ENCODE peak calls at places on chromosomes 2 and 18, in four cellular contexts. One of them, this sample, is unnamed.

GRCh38 chr2:41870948-41871522 is 176.8 kb upstream of the PKDCC start:
- DNase-seq in GM12878: no peak
- DNase-seq in HL-60: no peak
- DNase-seq in K562: no peak
- DNase-seq in this sample: no peak

GRCh38 chr2:230687498-230687897 is 25.1 kb upstream of the CAB39 start:
- DNase-seq in HL-60: no peak
- DNase-seq in K562: no peak
- DNase-seq in GM12878: no peak
- DNase-seq in this sample: no peak

GRCh38 chr2:119276864-119277263 is 53.2 kb downstream of the STEAP3 start:
- DNase-seq in K562: no peak
- DNase-seq in HL-60: no peak
- DNase-seq in GM12878: no peak
- DNase-seq in this sample: no peak

GRCh38 chr2:175880-176800 is 87.7 kb downstream of the SH3YL1 start:
- DNase-seq in K562: no peak
- DNase-seq in GM12878: no peak
- DNase-seq in HL-60: no peak
- DNase-seq in this sample: no peak

GRCh38 chr2:19120941-19121750 is 237.3 kb downstream of the OSR1 start:
- DNase-seq in K562: no peak
- DNase-seq in GM12878: no peak
- DNase-seq in HL-60: no peak
- DNase-seq in this sample: no peak

GRCh38 chr18:8806798-8807501 is 101.6 kb downstream of the MTCL1 start:
- DNase-seq in HL-60: no peak
- DNase-seq in GM12878: no peak
- DNase-seq in K562: no peak
- DNase-seq in this sample: no peak

GRCh38 chr2:133652407-133652806 is 84.1 kb upstream of the NCKAP5 start:
- DNase-seq in K562: no peak
- DNase-seq in HL-60: no peak
- DNase-seq in GM12878: no peak
- DNase-seq in this sample: no peak

GRCh38 chr2:172342611-172343010 is 84.8 kb upstream of the ITGA6 start:
- DNase-seq in K562: no peak
- DNase-seq in GM12878: no peak
- DNase-seq in HL-60: no peak
- DNase-seq in this sample: no peak

GRCh38 chr2:317501-318424 is 29.9 kb upstream of the ALKAL2 start:
- DNase-seq in HL-60: no peak
- DNase-seq in K562: peak; percentile 14
- DNase-seq in GM12878: no peak
- DNase-seq in this sample: no peak

GRCh38 chr2:44942304-44943030 is 965 bp downstream of the SIX3 start:
- DNase-seq in GM12878: no peak
- DNase-seq in K562: no peak
- DNase-seq in HL-60: no peak
- DNase-seq in this sample: no peak

GRCh38 chr18:75574197-75574596 is 146.7 kb upstream of the SMIM21 start:
- DNase-seq in K562: no peak
- DNase-seq in GM12878: no peak
- DNase-seq in HL-60: no peak
- DNase-seq in this sample: no peak

GRCh38 chr2:204115692-204116091 is 179.1 kb downstream of the ICOS start:
- DNase-seq in GM12878: no peak
- DNase-seq in K562: no peak
- DNase-seq in HL-60: no peak
- DNase-seq in this sample: no peak

GRCh38 chr2:19362652-19363473 is 4.4 kb upstream of the OSR1 start:
- DNase-seq in HL-60: no peak
- DNase-seq in K562: peak; percentile 79
- DNase-seq in GM12878: no peak
- DNase-seq in this sample: no peak

GRCh38 chr2:127735044-127735443 is 33.7 kb downstream of the SFT2D3 start:
- DNase-seq in K562: no peak
- DNase-seq in GM12878: no peak
- DNase-seq in HL-60: no peak
- DNase-seq in this sample: no peak

GRCh38 chr2:128069769-128070168 is 21.2 kb upstream of the UGGT1 start:
- DNase-seq in HL-60: no peak
- DNase-seq in GM12878: no peak
- DNase-seq in K562: no peak
- DNase-seq in this sample: no peak

GRCh38 chr2:175600024-175600831 is 401.8 kb downstream of the LNPK start:
- DNase-seq in GM12878: no peak
- DNase-seq in HL-60: no peak
- DNase-seq in K562: no peak
- DNase-seq in this sample: no peak

GRCh38 chr18:48893061-48893558 is 57.7 kb downstream of the SMAD7 start:
- DNase-seq in K562: no peak
- DNase-seq in HL-60: no peak
- DNase-seq in GM12878: no peak
- DNase-seq in this sample: no peak

GRCh38 chr2:202353430-202353829 is 22.7 kb upstream of the BMPR2 start:
- DNase-seq in GM12878: no peak
- DNase-seq in K562: no peak
- DNase-seq in HL-60: no peak
- DNase-seq in this sample: no peak

GRCh38 chr2:128278979-128279378 is 39.7 kb downstream of the HS6ST1 start:
- DNase-seq in GM12878: no peak
- DNase-seq in HL-60: no peak
- DNase-seq in K562: no peak
- DNase-seq in this sample: no peak

GRCh38 chr2:32856891-32857290 is 89.9 kb upstream of the LTBP1 start:
- DNase-seq in HL-60: no peak
- DNase-seq in GM12878: no peak
- DNase-seq in K562: no peak
- DNase-seq in this sample: no peak

GRCh38 chr2:163834221-163834620 is 98.4 kb upstream of the FIGN start:
- DNase-seq in HL-60: no peak
- DNase-seq in K562: no peak
- DNase-seq in GM12878: no peak
- DNase-seq in this sample: no peak

GRCh38 chr2:237309416-237309815 is 104.5 kb downstream of the COL6A3 start:
- DNase-seq in K562: no peak
- DNase-seq in GM12878: no peak
- DNase-seq in HL-60: no peak
- DNase-seq in this sample: no peak

GRCh38 chr2:29942711-29943110 is 21.3 kb upstream of the ALK start:
- DNase-seq in GM12878: no peak
- DNase-seq in K562: no peak
- DNase-seq in HL-60: no peak
- DNase-seq in this sample: no peak

GRCh38 chr2:187865025-187865424 is 310.8 kb upstream of the TFPI start:
- DNase-seq in K562: no peak
- DNase-seq in GM12878: no peak
- DNase-seq in HL-60: no peak
- DNase-seq in this sample: no peak

GRCh38 chr2:45889620-45890019 is 238.1 kb downstream of the PRKCE start:
- DNase-seq in GM12878: no peak
- DNase-seq in HL-60: no peak
- DNase-seq in K562: no peak
- DNase-seq in this sample: no peak

GRCh38 chr18:1050012-1050657 is 145.5 kb downstream of the ADCYAP1 start:
- DNase-seq in K562: peak; percentile 85
- DNase-seq in GM12878: no peak
- DNase-seq in HL-60: no peak
- DNase-seq in this sample: no peak

GRCh38 chr18:54742654-54743053 is 85.6 kb upstream of the RAB27B start:
- DNase-seq in GM12878: no peak
- DNase-seq in HL-60: no peak
- DNase-seq in K562: no peak
- DNase-seq in this sample: no peak

GRCh38 chr2:22215517-22215916 is 1091.7 kb downstream of the TDRD15 start:
- DNase-seq in GM12878: no peak
- DNase-seq in HL-60: no peak
- DNase-seq in K562: no peak
- DNase-seq in this sample: no peak

GRCh38 chr2:98160574-98160973 is 73.6 kb downstream of the VWA3B start:
- DNase-seq in GM12878: no peak
- DNase-seq in K562: no peak
- DNase-seq in HL-60: no peak
- DNase-seq in this sample: no peak

GRCh38 chr18:55500316-55501086 is 87.5 kb downstream of the TCF4 start:
- DNase-seq in HL-60: no peak
- DNase-seq in GM12878: no peak
- DNase-seq in K562: no peak
- DNase-seq in this sample: no peak

GRCh38 chr2:112784199-112785189 is at the start of gene IL1A:
- DNase-seq in K562: peak; percentile 65
- DNase-seq in GM12878: no peak
- DNase-seq in HL-60: peak; percentile 43
- DNase-seq in this sample: no peak

GRCh38 chr2:165572155-165572554 is 102.7 kb downstream of the CSRNP3 start:
- DNase-seq in K562: no peak
- DNase-seq in GM12878: no peak
- DNase-seq in HL-60: no peak
- DNase-seq in this sample: no peak

GRCh38 chr2:189210250-189211075 is 30.9 kb upstream of the COL5A2 start:
- DNase-seq in K562: peak; percentile 69
- DNase-seq in GM12878: no peak
- DNase-seq in HL-60: no peak
- DNase-seq in this sample: no peak

GRCh38 chr2:88074854-88075292 is 7.2 kb downstream of the SMYD1 start:
- DNase-seq in GM12878: no peak
- DNase-seq in HL-60: peak; percentile 43
- DNase-seq in K562: no peak
- DNase-seq in this sample: no peak
- TF ChIP-seq SPI1 in GM12878: no peak
- TF ChIP-seq SPI1 in HL-60: no peak
- TF ChIP-seq SPI1 in K562: no peak
- TF ChIP-seq SPI1 in this sample: no peak

GRCh38 chr18:79685971-79686370 is 6.4 kb downstream of the CTDP1 start:
- DNase-seq in K562: no peak
- DNase-seq in GM12878: no peak
- DNase-seq in HL-60: no peak
- DNase-seq in this sample: no peak

GRCh38 chr18:79690071-79690470 is 10.5 kb downstream of the CTDP1 start:
- DNase-seq in HL-60: no peak
- DNase-seq in GM12878: no peak
- DNase-seq in K562: no peak
- DNase-seq in this sample: no peak

GRCh38 chr18:79684787-79685186 is 5.2 kb downstream of the CTDP1 start:
- DNase-seq in GM12878: no peak
- DNase-seq in HL-60: peak; percentile 61
- DNase-seq in K562: no peak
- DNase-seq in this sample: no peak

GRCh38 chr18:79685281-79685680 is 5.7 kb downstream of the CTDP1 start:
- DNase-seq in K562: no peak
- DNase-seq in GM12878: no peak
- DNase-seq in HL-60: no peak
- DNase-seq in this sample: no peak

DNA sequence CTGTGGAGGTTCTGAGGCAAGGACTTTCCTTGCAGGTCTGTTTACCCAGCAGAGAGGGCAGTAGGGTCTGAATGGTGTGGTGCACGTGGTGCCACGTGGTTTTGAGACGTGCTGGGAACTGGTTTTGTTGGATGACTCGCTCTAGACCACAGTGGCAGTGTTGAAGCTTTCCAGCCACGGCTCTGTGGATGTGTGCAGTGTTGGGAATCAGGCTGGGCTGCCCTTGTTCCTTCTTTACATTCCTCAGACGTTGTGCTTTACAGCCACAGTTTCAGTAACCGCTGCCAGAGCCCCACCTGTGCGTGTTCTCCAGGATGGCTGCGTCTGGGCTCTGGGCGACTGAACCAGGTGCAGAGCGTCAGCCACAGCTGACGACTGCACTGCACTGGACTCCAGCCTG is 8.2 kb downstream of the CTDP1 start:
- DNase-seq in K562: no peak
- DNase-seq in GM12878: no peak
- DNase-seq in HL-60: peak; percentile 55
- DNase-seq in this sample: no peak
- TF ChIP-seq SPI1 in K562: no peak
- TF ChIP-seq SPI1 in GM12878: no peak
- TF ChIP-seq SPI1 in HL-60: no peak
- TF ChIP-seq SPI1 in this sample: no peak

DNA sequence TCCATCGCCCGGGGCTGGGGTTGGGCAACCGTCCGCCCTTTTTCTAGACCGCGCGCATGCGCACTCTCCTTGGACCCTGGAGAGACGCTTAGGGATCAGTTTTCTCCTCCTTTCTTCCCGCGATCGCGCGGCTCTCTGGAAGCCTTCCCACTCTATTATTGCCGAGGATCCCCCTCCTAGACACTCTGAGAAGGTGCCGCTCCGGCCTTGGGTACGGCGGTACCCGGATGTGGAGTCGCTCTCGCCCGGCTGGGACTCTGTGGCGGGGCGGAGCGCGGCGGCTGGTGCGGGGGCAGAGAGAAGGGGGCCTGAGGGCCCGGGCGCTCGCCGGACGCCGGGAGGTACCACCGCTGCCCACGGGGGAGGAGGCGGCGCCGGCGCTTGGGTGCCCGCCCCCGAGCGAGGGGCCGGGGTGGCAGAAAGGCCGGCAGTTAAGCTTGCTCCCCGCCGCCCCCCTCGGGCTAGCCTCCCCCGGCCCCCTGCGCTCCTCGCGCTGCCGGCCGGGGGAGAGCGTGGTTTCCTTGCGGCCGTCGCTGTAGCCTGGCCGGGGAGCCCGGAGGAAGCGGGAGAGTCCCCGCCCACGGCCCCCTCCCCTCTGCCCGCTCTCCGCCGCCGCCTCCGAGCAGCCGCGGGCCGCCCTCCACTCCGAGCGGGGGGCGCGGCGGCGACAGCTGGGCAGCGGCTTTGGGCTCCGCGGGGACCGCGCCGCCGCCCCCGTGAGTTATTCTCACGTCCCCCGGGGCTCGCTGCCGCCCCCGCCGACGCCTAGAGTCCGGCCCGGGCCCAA is at the start of gene MIB1:
- DNase-seq in K562: peak; percentile 64
- DNase-seq in GM12878: peak; percentile 83
- DNase-seq in HL-60: peak; percentile 62
- DNase-seq in this sample: peak; percentile 41
- TF ChIP-seq SPI1 in K562: no peak
- TF ChIP-seq SPI1 in GM12878: no peak
- TF ChIP-seq SPI1 in HL-60: no peak
- TF ChIP-seq SPI1 in this sample: no peak

DNA sequence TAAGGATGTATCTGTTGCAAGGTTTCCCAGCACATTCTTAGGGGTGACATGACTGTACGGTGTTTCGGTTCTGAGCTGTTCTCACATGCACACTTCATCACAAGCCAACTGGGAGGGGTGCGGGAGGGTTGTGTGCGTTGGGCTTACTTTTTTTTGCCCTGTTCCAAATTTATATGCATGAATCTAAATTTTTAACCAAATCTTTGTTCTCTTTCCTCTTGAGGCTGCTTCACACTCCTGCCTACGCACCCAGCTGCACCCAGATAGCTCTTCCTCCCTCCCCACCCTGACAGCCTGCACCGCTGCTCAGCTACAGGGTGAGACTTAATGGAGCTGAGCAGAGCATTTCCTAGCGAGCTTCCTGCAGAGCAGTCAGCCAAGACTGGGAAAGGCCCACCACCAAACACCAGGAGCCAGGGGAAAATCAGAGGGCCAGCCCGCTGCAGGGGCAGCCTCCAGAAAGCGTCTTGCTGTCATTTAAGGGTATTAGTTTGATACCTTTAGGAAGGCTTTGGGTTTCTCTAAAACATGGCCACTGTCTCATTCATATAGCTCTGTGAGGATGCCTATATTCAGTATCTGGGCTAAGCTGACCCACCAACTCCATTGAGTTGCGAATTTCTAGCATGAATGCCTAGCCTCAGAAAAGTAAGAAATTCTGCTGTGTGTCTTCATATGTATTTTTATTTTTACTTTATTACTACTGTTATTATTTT is 84.5 kb downstream of the POU3F3 start:
- DNase-seq in K562: no peak
- DNase-seq in HL-60: no peak
- DNase-seq in GM12878: peak; percentile 13
- DNase-seq in this sample: peak; percentile 23
- TF ChIP-seq SPI1 in K562: no peak
- TF ChIP-seq SPI1 in HL-60: no peak
- TF ChIP-seq SPI1 in GM12878: no peak
- TF ChIP-seq SPI1 in this sample: peak; percentile 7

This sample was measured in GM12891.